ENCODE peak calls at places on chromosomes 4 and X, in four cellular contexts. I, R, B and W are unnamed samples.

GRCh38 chrX:150421816-150422215 is 58.7 kb downstream of the MAMLD1 start:
- DNase-seq in I (no peak), R (no peak), B (peak), W (no peak)

GRCh38 chr4:147736458-147736857 is 4.6 kb downstream of the ARHGAP10 start:
- DNase-seq in I (peak), R (no peak), B (peak), W (no peak)

GRCh38 chrX:107548775-107549174 is 79.5 kb upstream of the PRPS1 start:
- DNase-seq in I (no peak), R (no peak), B (no peak), W (no peak)

GRCh38 chrX:46268429-46268828 is 276.8 kb downstream of the ZNF674 start:
- DNase-seq in I (no peak), R (no peak), B (no peak), W (no peak)

GRCh38 chr4:183400035-183400434 is 44.4 kb upstream of the CDKN2AIP start:
- DNase-seq in I (no peak), R (no peak), B (no peak), W (no peak)

GRCh38 chr4:140152760-140153418 is 1.1 kb downstream of the MAML3 start:
- DNase-seq in I (peak), R (peak), B (peak), W (peak)

GRCh38 chr4:150960818-150961217 is 54.3 kb downstream of the LRBA start:
- DNase-seq in I (peak), R (no peak), B (no peak), W (peak)

GRCh38 chr4:6257243-6258025 is 12.2 kb upstream of the WFS1 start:
- DNase-seq in I (peak), R (no peak), B (no peak), W (peak)

GRCh38 chr4:106659386-106659785 is 290.8 kb upstream of the GIMD1 start:
- DNase-seq in I (no peak), R (no peak), B (no peak), W (no peak)

GRCh38 chr4:59054110-59054509 is 1943.9 kb upstream of the IGFBP7 start:
- DNase-seq in I (no peak), R (no peak), B (no peak), W (no peak)

GRCh38 chr4:168509786-168510185 is 12.9 kb downstream of the PALLD start:
- DNase-seq in I (no peak), R (no peak), B (peak), W (no peak)

GRCh38 chr4:148171596-148171995 is 270.6 kb downstream of the NR3C2 start:
- DNase-seq in I (no peak), R (no peak), B (no peak), W (no peak)

GRCh38 chr4:153426207-153426886 is 39.8 kb upstream of the TMEM131L start:
- DNase-seq in I (no peak), R (no peak), B (peak), W (no peak)

GRCh38 chr4:163482197-163482596 is 8.6 kb upstream of the TKTL2 start:
- DNase-seq in I (no peak), R (no peak), B (no peak), W (no peak)

GRCh38 chr4:89708903-89709361 is 128.0 kb downstream of the SNCA start:
- DNase-seq in I (peak), R (no peak), B (peak), W (no peak)

GRCh38 chrX:39149761-39150160 is 348.5 kb downstream of the MID1IP1 start:
- DNase-seq in I (peak), R (peak), B (peak), W (peak)

GRCh38 chr4:95835672-95836071 is 4.2 kb upstream of the PDHA2 start:
- DNase-seq in I (peak), R (peak), B (no peak), W (peak)

GRCh38 chr4:140719022-140719421 is 37.2 kb downstream of the TBC1D9 start:
- DNase-seq in I (no peak), R (no peak), B (peak), W (no peak)

GRCh38 chrX:71365876-71366673 is at the start of gene TAF1:
- DNase-seq in I (peak), R (peak), B (peak), W (peak)

GRCh38 chr4:75673959-75674328 is 733 bp upstream of the G3BP2 start:
- DNase-seq in I (peak), R (no peak), B (no peak), W (no peak)

GRCh38 chrX:18873189-18873791 is 110.6 kb downstream of the PHKA2 start:
- DNase-seq in I (no peak), R (no peak), B (peak), W (no peak)

GRCh38 chr4:80767944-80768343 is 262.6 kb upstream of the BMP3 start:
- DNase-seq in I (no peak), R (no peak), B (peak), W (no peak)

GRCh38 chrX:114344756-114345155 is 239.1 kb upstream of the HTR2C start:
- DNase-seq in I (peak), R (peak), B (peak), W (no peak)

GRCh38 chr4:180057198-180057821 is 2185.9 kb upstream of the TENM3 start:
- DNase-seq in I (peak), R (peak), B (no peak), W (no peak)

GRCh38 chr4:78818530-78818929 is 42.4 kb downstream of the BMP2K start:
- DNase-seq in I (peak), R (no peak), B (peak), W (no peak)

GRCh38 chrX:93874554-93874953 is 200.5 kb downstream of the FAM133A start:
- DNase-seq in I (peak), R (peak), B (no peak), W (peak)

GRCh38 chrX:97835969-97836368 is 952.3 kb downstream of the RPA4 start:
- DNase-seq in I (no peak), R (no peak), B (no peak), W (no peak)

GRCh38 chr4:48746608-48747374 is 33.3 kb downstream of the FRYL start:
- DNase-seq in I (peak), R (no peak), B (no peak), W (no peak)

GRCh38 chr4:130099159-130099558 is 1003.2 kb downstream of the C4orf33 start:
- DNase-seq in I (no peak), R (no peak), B (no peak), W (no peak)

GRCh38 chrX:34365482-34365881 is 233.4 kb upstream of the FAM47A start:
- DNase-seq in I (peak), R (peak), B (peak), W (no peak)

GRCh38 chr4:149785686-149786431 is 29.8 kb downstream of the IQCM start:
- DNase-seq in I (peak), R (no peak), B (peak), W (peak)

GRCh38 chr4:139986621-139987510 is 167.1 kb downstream of the MAML3 start:
- DNase-seq in I (no peak), R (no peak), B (peak), W (no peak)

GRCh38 chrX:127317159-127317558 is 497.6 kb downstream of the PRR32 start:
- DNase-seq in I (no peak), R (no peak), B (no peak), W (no peak)

GRCh38 chr4:109440948-109441347 is 7.3 kb downstream of the SEC24B start:
- DNase-seq in I (no peak), R (no peak), B (no peak), W (no peak)
- H3K4ac ChIP-seq in I (no peak), R (no peak), B (no peak), W (no peak)

GRCh38 chrX:76159453-76159852 is 13.4 kb upstream of the PBDC1 start:
- DNase-seq in I (no peak), R (no peak), B (no peak), W (no peak)
- H4K8ac ChIP-seq in I (no peak), R (no peak), B (no peak), W (no peak)

GRCh38 chr4:57104706-57105560 is 5.3 kb downstream of the IGFBP7 start:
- DNase-seq in I (no peak), R (no peak), B (peak), W (no peak)

GRCh38 chr4:57102050-57102564 is 8.1 kb downstream of the IGFBP7 start:
- DNase-seq in I (no peak), R (no peak), B (peak), W (no peak)

GRCh38 chr4:57099363-57099762 is 10.8 kb downstream of the IGFBP7 start:
- DNase-seq in I (no peak), R (no peak), B (no peak), W (no peak)

GRCh38 chr4:57100979-57101629 is 9.1 kb downstream of the IGFBP7 start:
- DNase-seq in I (no peak), R (no peak), B (no peak), W (no peak)

DNA sequence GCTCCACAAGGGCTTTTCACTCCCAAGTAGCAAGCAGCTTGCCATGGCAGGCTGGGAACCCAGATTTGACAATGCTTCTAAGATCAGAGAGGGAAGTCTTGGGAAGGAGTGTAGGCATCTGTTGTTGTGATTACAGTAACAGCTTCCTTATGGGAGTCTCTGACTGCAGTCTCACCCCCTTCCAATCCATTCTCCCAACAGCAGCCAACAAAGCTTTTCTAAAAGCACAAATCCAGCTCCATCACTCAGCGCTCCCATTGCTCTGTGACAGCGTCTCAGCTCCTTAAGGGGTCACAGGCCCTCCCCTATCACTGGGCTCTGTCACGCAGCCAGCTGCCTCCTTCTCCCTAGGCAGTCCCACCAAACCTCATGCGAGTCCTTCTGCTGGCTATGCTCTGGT is 7.1 kb downstream of the IGFBP7 start:
- DNase-seq in I (no peak), R (no peak), B (peak), W (no peak)
- H3K4ac ChIP-seq in I (no peak), R (no peak), B (peak), W (no peak)

GRCh38 chr4:1279253-1279652 is 10.4 kb upstream of the MAEA start:
- DNase-seq in I (no peak), R (no peak), B (no peak), W (no peak)
- H4K8ac ChIP-seq in I (no peak), R (peak), B (no peak), W (no peak)

GRCh38 chr4:25233737-25234389 is at the start of gene PI4K2B:
- DNase-seq in I (peak), R (peak), B (peak), W (peak)
- H3K4ac ChIP-seq in I (peak), R (no peak), B (peak), W (no peak)

DNA sequence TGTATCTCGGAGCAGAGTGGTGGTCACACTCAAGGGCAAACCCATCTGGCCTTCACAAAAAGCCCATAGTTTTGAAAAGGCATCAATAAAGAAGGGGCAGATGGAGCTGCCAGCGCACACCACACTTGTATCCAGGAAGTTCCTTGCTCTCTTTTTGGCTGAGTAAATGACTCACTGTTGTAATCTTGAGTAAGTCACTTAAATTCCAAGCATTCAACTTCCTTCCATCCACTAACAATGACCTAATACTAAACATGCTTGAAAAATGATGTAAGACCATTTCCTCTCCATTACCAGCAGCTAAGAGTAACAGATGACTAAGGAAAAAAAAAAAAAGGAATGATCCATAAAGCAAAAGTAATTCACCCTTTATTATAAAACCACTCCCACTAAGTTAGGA is 32.4 kb upstream of the MYOZ2 start:
- DNase-seq in I (peak), R (no peak), B (peak), W (no peak)
- H4K8ac ChIP-seq in I (no peak), R (no peak), B (peak), W (no peak)

DNA sequence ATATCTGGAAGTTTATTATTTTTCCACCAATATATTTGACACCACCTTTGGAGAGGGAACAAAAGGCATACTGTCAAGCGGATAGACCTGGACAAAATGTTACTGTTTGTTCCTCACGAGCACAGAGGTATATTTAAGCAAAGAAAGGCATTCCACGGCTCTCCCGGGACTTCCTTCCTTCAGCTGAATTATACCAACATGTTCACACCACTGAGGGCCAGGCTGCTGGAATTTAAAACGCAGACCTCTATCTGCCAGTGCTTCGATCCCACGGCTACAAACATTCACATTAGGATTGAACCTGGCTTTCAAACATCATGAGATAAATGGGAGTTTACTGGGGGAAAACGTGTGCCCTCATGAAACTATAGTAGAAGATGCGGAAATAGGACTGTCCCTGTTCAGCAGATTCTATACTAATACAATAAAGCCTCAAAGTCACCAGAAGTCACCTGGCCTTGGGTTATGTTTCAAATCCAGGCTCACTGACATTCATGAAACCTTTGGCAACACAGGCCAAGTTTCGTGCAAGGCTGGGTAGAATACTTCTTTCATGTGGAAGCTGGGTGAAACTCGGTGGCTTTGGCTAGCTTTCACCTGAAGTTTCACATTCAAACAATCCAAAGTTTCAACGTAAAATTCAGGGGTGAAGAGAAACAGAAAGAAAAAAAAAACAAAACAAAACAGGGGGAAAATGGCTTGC is 39.5 kb downstream of the SORBS2 start:
- DNase-seq in I (no peak), R (no peak), B (no peak), W (no peak)
- H3K4ac ChIP-seq in I (no peak), R (no peak), B (no peak), W (no peak)